ENCODE peak calls at places on chromosomes 16 and 17, in eight cellular contexts. E is lower leg skin, M is spleen, T is adrenal gland, O is body of pancreas, J is heart left ventricle, X is H54, B is uterus. Z is an unnamed sample.
A peak's percentile ranks its signal among the peaks of the same experiment; 100 is the strongest.

GRCh38 chr17:4710693-4711634 is 532 bp downstream of the ARRB2 start:
- DNase-seq in E (peak; percentile 90), M (no peak), T (no peak), O (peak; percentile 16), J (no peak), X (no peak), B (no peak), Z (no peak)

GRCh38 chr16:521381-522210 is 5.9 kb upstream of the CAPN15 start:
- DNase-seq in E (no peak), M (no peak), T (no peak), O (peak; percentile 52), J (no peak), X (no peak), B (no peak), Z (peak; percentile 35)

GRCh38 chr16:28879261-28879840 is 1.1 kb downstream of the ATP2A1 start:
- DNase-seq in E (no peak), M (no peak), T (no peak), O (no peak), J (no peak), X (no peak), B (no peak), Z (no peak)

GRCh38 chr17:57697891-57698708 is 47.0 kb downstream of the CCDC182 start:
- DNase-seq in E (no peak), M (peak; percentile 72), T (no peak), O (no peak), J (no peak), X (no peak), B (no peak), Z (no peak)

GRCh38 chr16:73065617-73066313 is 17.8 kb upstream of the ZFHX3 start:
- DNase-seq in E (peak; percentile 90), M (no peak), T (peak; percentile 55), O (peak; percentile 45), J (peak; percentile 72), X (no peak), B (no peak), Z (no peak)

GRCh38 chr16:50263060-50263909 is 3.1 kb upstream of the ADCY7 start:
- DNase-seq in E (peak; percentile 74), M (peak; percentile 70), T (no peak), O (no peak), J (no peak), X (no peak), B (no peak), Z (no peak)

GRCh38 chr16:85879975-85880831 is 18.8 kb upstream of the IRF8 start:
- DNase-seq in E (no peak), M (no peak), T (no peak), O (no peak), J (no peak), X (no peak), B (no peak), Z (no peak)

GRCh38 chr17:39208136-39208535 is 8.1 kb downstream of the RPL19 start:
- DNase-seq in E (peak; percentile 84), M (peak; percentile 82), T (no peak), O (no peak), J (no peak), X (no peak), B (no peak), Z (no peak)

GRCh38 chr17:74369221-74369620 is 1.9 kb downstream of the GPR142 start:
- DNase-seq in E (peak; percentile 90), M (peak; percentile 87), T (no peak), O (peak; percentile 52), J (peak; percentile 75), X (no peak), B (no peak), Z (no peak)

GRCh38 chr16:73064996-73065349 is 17.0 kb upstream of the ZFHX3 start:
- DNase-seq in E (no peak), M (no peak), T (peak; percentile 54), O (no peak), J (peak; percentile 28), X (no peak), B (no peak), Z (no peak)

GRCh38 chr17:3976675-3977171 is 12.5 kb upstream of the ATP2A3 start:
- DNase-seq in E (no peak), M (peak; percentile 84), T (peak; percentile 95), O (peak; percentile 100), J (peak; percentile 94), X (no peak), B (peak; percentile 52), Z (no peak)

GRCh38 chr16:1830213-1830612 is 3.2 kb downstream of the FAHD1 start:
- DNase-seq in E (no peak), M (no peak), T (no peak), O (peak; percentile 65), J (no peak), X (no peak), B (no peak), Z (no peak)

GRCh38 chr16:85002643-85003042 is 8.7 kb downstream of the ZDHHC7 start:
- DNase-seq in E (no peak), M (peak; percentile 87), T (no peak), O (no peak), J (peak; percentile 74), X (no peak), B (no peak), Z (no peak)

GRCh38 chr17:35879748-35880654 is at the start of gene CCL5:
- DNase-seq in E (no peak), M (peak; percentile 82), T (no peak), O (peak; percentile 8), J (no peak), X (no peak), B (no peak), Z (no peak)

DNA sequence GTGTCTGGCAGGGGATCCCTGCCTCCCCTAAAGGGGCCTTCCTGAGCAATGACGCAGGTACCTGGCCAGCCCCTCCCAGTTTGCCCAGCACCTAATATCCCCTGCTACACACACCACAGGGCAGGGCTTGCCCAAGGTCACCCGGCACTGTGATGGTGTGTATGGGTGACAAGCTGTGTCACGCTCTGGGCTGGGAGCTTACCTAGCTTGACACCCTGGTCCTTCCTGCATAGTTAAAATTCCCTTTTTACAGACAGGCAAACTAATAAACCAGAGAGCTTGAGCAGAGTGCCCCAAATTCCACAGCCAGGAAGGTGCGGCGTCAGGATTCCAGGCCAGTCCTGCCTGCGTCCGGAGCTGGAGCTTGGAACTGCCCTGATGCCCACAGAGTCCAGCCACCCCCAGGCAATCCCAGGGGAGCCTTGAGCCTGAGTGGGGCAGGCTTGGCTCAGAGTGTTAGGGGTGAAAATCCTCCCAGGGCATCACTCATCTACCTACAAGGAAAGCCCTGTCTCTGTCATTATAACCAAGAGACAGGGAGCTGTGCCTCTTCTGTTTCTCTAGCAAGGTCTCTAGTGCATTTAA is 18.1 kb downstream of the MMP15 start:
- DNase-seq in E (no peak), M (no peak), T (no peak), O (no peak), J (no peak), X (no peak), B (no peak), Z (no peak)
- TF ChIP-seq POLR2A in E (no peak), M (no peak), T (no peak), O (no peak), J (no peak), X (no peak), B (no peak), Z (no peak)

DNA sequence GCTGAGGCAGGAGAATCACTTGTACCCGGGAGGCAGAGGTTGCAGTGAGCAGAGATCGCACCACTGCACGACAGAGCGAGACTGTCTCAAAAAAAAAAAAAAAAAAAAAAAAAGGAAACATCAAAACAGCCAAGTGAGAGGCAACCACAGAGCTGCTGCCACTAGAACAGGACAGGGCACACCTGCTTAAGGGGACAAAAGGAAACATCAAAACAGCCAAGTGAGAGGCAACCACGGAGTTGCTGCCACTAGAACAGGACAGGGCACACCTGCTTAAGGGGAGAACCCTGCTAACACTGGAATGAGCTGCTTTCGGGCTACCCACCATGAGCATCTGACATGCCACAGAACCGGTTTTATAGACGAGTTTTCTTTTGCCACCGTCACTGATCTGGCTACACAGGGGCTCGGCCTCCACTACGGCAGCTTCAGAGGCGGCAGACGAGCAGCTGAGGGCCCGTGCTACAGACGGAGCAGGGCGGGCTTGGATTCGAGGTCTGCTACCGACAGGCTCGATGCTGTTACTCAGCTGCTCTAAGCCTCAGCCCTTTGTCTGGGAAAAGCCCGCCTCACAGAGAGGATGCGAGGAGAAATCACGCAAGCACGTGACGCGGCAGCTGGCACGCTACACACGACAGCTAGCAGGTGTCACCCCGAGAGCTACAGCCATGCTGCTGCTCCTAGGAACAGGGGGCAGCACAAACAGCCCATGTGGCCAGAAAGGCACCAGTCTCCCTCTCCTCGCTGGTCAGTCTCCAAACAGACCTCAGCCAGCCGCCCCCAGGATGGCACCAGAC is 2.0 kb downstream of the P4HB start:
- DNase-seq in E (no peak), M (no peak), T (no peak), O (peak; percentile 66), J (no peak), X (no peak), B (no peak), Z (no peak)
- TF ChIP-seq POLR2A in E (no peak), M (no peak), T (no peak), O (peak; percentile 42), J (no peak), X (no peak), B (no peak), Z (no peak)

GRCh38 chr16:10883004-10883403 is 6.0 kb downstream of the CIITA start:
- DNase-seq in E (no peak), M (no peak), T (no peak), O (peak; percentile 30), J (no peak), X (no peak), B (no peak), Z (no peak)

GRCh38 chr16:10886739-10887269 is 9.8 kb downstream of the CIITA start:
- DNase-seq in E (no peak), M (peak; percentile 56), T (no peak), O (no peak), J (no peak), X (no peak), B (no peak), Z (no peak)

GRCh38 chr16:10881479-10882030 is 4.6 kb downstream of the CIITA start:
- DNase-seq in E (no peak), M (no peak), T (no peak), O (no peak), J (no peak), X (no peak), B (no peak), Z (no peak)

GRCh38 chr16:10888320-10888937 is 11.4 kb downstream of the CIITA start:
- DNase-seq in E (no peak), M (peak; percentile 88), T (no peak), O (no peak), J (peak; percentile 59), X (no peak), B (no peak), Z (no peak)

GRCh38 chr16:10885246-10885645 is 8.2 kb downstream of the CIITA start:
- DNase-seq in E (no peak), M (no peak), T (no peak), O (no peak), J (no peak), X (no peak), B (no peak), Z (no peak)
- TF ChIP-seq POLR2A in E (no peak), M (no peak), T (no peak), O (no peak), J (no peak), X (no peak), B (no peak), Z (no peak)

DNA sequence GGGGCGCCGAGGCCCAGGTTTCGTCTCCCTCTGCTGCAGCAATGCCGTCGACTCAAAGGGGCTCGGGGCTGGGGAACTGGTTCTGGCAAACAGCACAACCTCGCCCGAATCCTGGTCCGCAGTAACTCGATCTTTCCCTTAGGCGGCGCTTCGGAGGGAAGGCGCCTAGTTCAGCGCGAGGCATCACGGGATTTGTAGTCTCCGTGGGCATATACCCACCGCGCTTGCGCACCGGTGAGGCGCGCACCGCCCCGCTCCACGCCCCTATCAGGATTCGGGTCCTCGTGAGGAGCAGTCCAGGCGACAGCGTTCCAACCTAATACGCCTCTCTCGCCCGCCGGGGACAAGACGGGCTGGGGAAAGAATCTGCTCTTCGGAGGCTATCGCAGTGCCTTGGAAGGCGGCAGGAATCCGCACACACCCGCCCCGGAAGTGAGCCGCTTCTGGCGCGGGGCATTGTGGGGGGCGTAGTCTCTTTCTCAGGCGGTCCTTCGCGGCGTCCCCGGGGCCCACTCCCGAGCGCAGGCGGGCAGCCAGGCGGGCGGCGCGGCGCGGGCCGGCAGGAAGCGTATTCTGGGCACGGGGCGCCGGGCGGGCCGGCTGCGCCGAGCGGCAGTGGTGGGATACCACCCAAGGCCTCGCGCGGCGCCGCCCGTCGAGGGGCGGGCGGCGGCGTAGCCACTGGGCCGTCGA is at the start of gene THAP11:
- DNase-seq in E (peak; percentile 98), M (peak; percentile 97), T (peak; percentile 98), O (peak; percentile 95), J (peak; percentile 95), X (peak; percentile 94), B (peak; percentile 93), Z (peak; percentile 94)
- TF ChIP-seq POLR2A in E (no peak), M (peak; percentile 51), T (peak; percentile 34), O (peak; percentile 50), J (peak; percentile 62), X (no peak), B (peak; percentile 79), Z (peak; percentile 74)